ENCODE peak calls at places on chromosomes 2 and 18, in eight cellular contexts. U is PC-3; A is CD8-positive, alpha-beta T cell; E is left ventricle myocardium inferior; C is bronchial epithelial cell; X is body of pancreas; L is K562; D is H1. K is an unnamed sample.

GRCh38 chr2:174787485-174788205 is 23.4 kb upstream of the CHRNA1 start:
- DNase-seq in A (no peak), U (no peak), D (peak; percentile 91), X (no peak), L (no peak), E (no peak), C (no peak), K (no peak)

GRCh38 chr2:202171246-202171833 is 67.1 kb downstream of the SUMO1 start:
- DNase-seq in C (no peak), D (no peak), U (no peak), E (no peak), X (no peak), L (peak; percentile 8), A (no peak), K (peak; percentile 64)

GRCh38 chr2:174117951-174118930 is 130.1 kb downstream of the OLA1 start:
- DNase-seq in D (no peak), U (peak; percentile 91), A (no peak), E (no peak), L (no peak), C (peak; percentile 71), X (no peak), K (peak; percentile 77)

GRCh38 chr2:131045286-131045924 is 47.9 kb downstream of the FAM168B start:
- DNase-seq in E (no peak), L (no peak), C (no peak), X (no peak), A (no peak), U (no peak), D (no peak), K (no peak)

GRCh38 chr2:237555560-237555959 is 10.8 kb upstream of the PRLH start:
- DNase-seq in D (no peak), L (no peak), A (no peak), C (no peak), E (no peak), U (no peak), X (no peak), K (no peak)

GRCh38 chr18:61870151-61870550 is 22.7 kb downstream of the RNF152 start:
- DNase-seq in A (no peak), L (no peak), E (no peak), X (no peak), U (no peak), D (no peak), C (no peak), K (peak; percentile 33)

GRCh38 chr18:59910967-59911366 is 11.2 kb downstream of the PMAIP1 start:
- DNase-seq in C (no peak), U (no peak), E (no peak), X (no peak), A (no peak), D (no peak), L (no peak), K (no peak)

GRCh38 chr18:50614838-50615237 is 55.0 kb downstream of the MAPK4 start:
- DNase-seq in A (no peak), X (peak; percentile 35), C (peak; percentile 95), D (no peak), L (no peak), U (no peak), E (no peak), K (no peak)

GRCh38 chr2:72755647-72756423 is 70.0 kb downstream of the EXOC6B start:
- DNase-seq in L (no peak), E (no peak), A (no peak), D (no peak), C (peak; percentile 44), U (no peak), X (no peak), K (peak; percentile 67)

DNA sequence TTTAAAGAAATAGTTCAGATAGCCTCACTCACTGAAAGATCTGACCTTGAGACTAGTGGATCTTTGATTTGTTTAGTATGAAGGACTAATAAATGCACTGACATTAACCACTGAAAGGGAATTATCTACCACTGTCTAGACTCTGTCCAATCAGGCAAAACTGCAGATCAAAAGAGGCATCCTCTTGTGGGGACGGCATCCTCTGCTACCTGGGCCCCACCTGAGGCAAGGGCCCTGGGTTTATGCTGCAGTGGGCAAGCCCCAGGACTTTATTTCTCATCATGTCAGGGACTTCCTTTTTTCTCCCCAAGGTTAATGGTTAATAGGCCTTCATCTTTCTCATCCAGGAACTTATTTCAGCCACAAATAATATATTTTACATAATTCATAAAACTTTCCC is 32.2 kb downstream of the STAT1 start:
- DNase-seq in L (no peak), U (no peak), A (no peak), X (no peak), C (no peak), E (no peak), D (no peak), K (no peak)
- H3K36me3 ChIP-seq in L (peaks cover 91% of the 10 kb centered on the region), U (peaks cover 85% of the 10 kb centered on the region), A (peaks cover 85% of the 10 kb centered on the region), X (no peaks in the 10 kb centered on the region), C (peaks cover 25% of the 10 kb centered on the region), E (peaks cover 89% of the 10 kb centered on the region), D (peaks cover 81% of the 10 kb centered on the region), K (peaks cover 70% of the 10 kb centered on the region)

DNA sequence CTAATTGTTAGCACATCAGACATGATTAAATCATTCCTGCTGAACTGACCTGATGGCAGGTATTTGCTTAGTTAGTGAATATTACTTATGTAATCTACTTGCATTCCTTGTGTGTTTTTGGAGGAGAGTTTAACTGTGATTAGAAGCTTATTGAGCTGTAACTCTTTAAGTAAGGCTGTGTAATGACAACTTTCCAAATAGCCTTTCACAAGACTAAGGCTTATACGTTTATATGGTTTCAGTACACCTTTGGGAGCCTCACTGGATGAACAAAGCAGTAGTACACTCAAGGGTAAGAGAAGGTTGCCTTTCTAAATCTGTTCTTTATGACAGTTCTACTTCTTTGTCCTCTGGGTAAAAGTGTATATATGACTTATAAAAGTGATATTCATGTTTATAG is 4.3 kb downstream of the ITPRID2 start:
- DNase-seq in E (no peak), D (no peak), A (no peak), C (no peak), X (no peak), L (no peak), U (no peak), K (no peak)
- H3K4me3 ChIP-seq in E (peak overlapping the region; percentile 92), D (no peak overlapping the region), A (no peak overlapping the region), C (no peak overlapping the region), X (no peak overlapping the region), L (no peak overlapping the region), U (peak overlapping the region; percentile 16), K (no peak overlapping the region)

GRCh38 chr2:42337846-42338566 is 23.0 kb downstream of the COX7A2L start:
- DNase-seq in E (no peak), D (no peak), L (no peak), U (no peak), X (no peak), A (no peak), C (no peak), K (no peak)
- H3K36me3 ChIP-seq in E (peaks cover 34% of the 10 kb centered on the region), D (peaks cover 6% of the 10 kb centered on the region), L (peaks cover 68% of the 10 kb centered on the region), U (peaks cover 19% of the 10 kb centered on the region), X (no peaks in the 10 kb centered on the region), A (peaks cover 9% of the 10 kb centered on the region), C (peaks cover 6% of the 10 kb centered on the region), K (peaks cover 22% of the 10 kb centered on the region)

DNA sequence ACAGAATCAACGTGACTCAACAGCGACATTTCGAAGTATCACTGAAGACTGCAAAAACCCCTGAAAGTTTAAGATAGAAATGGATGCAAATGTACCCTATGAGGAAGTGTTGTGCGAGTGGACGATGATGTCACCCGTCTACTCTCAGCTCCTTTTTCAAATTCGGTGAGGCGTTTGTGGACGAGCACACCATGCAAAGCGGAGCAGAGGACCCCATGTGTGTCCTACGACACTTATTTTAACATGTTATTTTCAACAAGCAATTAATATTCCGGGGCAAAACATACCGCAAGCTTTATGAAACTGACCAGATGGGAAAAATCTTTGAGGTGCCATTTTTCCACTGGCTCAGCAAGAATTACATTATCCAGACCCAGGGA is 2.0 kb downstream of the PXDN start:
- DNase-seq in L (no peak), X (no peak), D (no peak), A (no peak), U (no peak), E (no peak), C (no peak), K (no peak)
- H3K4me3 ChIP-seq in L (no peak overlapping the region), X (no peak overlapping the region), D (peak overlapping the region; percentile 77), A (no peak overlapping the region), U (peak overlapping the region; percentile 75), E (peak overlapping the region; percentile 82), C (no peak overlapping the region), K (peak overlapping the region; percentile 95)

GRCh38 chr2:46170611-46171385 is 126.4 kb upstream of the EPAS1 start:
- DNase-seq in C (peak; percentile 84), L (no peak), A (no peak), D (no peak), X (no peak), U (no peak), E (no peak), K (no peak)

GRCh38 chr2:46173030-46173429 is 124.2 kb upstream of the EPAS1 start:
- DNase-seq in C (no peak), D (no peak), E (no peak), L (no peak), U (no peak), X (no peak), A (no peak), K (no peak)

GRCh38 chr2:46170011-46170410 is 127.2 kb upstream of the EPAS1 start:
- DNase-seq in C (no peak), E (no peak), X (no peak), D (no peak), U (no peak), L (no peak), A (no peak), K (no peak)

GRCh38 chr2:46171996-46172546 is 125.1 kb upstream of the EPAS1 start:
- DNase-seq in X (no peak), A (no peak), C (peak; percentile 83), E (no peak), D (no peak), U (peak; percentile 29), L (no peak), K (no peak)

GRCh38 chr2:46171441-46171953 is 125.7 kb upstream of the EPAS1 start:
- DNase-seq in D (no peak), L (peak; percentile 11), C (peak; percentile 92), A (no peak), E (no peak), X (no peak), U (peak; percentile 83), K (no peak)
- H3K36me3 ChIP-seq in D (no peaks in the 10 kb centered on the region), L (no peaks in the 10 kb centered on the region), C (no peaks in the 10 kb centered on the region), A (no peaks in the 10 kb centered on the region), E (no peaks in the 10 kb centered on the region), X (no peaks in the 10 kb centered on the region), U (no peaks in the 10 kb centered on the region), K (no peaks in the 10 kb centered on the region)